ENCODE peak calls at places on chromosomes 5 and 9, in four cellular contexts. One of them, this sample, is unnamed.
A peak's percentile ranks its signal among the peaks of the same experiment; 100 is the strongest.

GRCh38 chr5:76401801-76402250 is 1.3 kb upstream of the IQGAP2 start:
- DNase-seq in Right ventricle myocardium superior: no peak
- DNase-seq in LoVo: no peak
- DNase-seq in lung: no peak
- DNase-seq in this sample: no peak

GRCh38 chr5:67166460-67166871 is 30.1 kb downstream of the CD180 start:
- DNase-seq in Right ventricle myocardium superior: peak; percentile 79
- DNase-seq in LoVo: no peak
- DNase-seq in lung: peak; percentile 66
- DNase-seq in this sample: no peak

GRCh38 chr5:84372066-84372700 is 12.5 kb downstream of the EDIL3 start:
- DNase-seq in Right ventricle myocardium superior: no peak
- DNase-seq in LoVo: no peak
- DNase-seq in lung: no peak
- DNase-seq in this sample: peak; percentile 61

GRCh38 chr5:170720179-170720578 is 63.3 kb upstream of the GABRP start:
- DNase-seq in Right ventricle myocardium superior: no peak
- DNase-seq in LoVo: no peak
- DNase-seq in lung: no peak
- DNase-seq in this sample: no peak

GRCh38 chr9:97802276-97802675 is 50.8 kb upstream of the FOXE1 start:
- DNase-seq in Right ventricle myocardium superior: no peak
- DNase-seq in LoVo: peak; percentile 78
- DNase-seq in lung: no peak
- DNase-seq in this sample: peak; percentile 55

GRCh38 chr9:8259028-8259427 is 459.4 kb upstream of the DMAC1 start:
- DNase-seq in Right ventricle myocardium superior: no peak
- DNase-seq in LoVo: no peak
- DNase-seq in lung: no peak
- DNase-seq in this sample: no peak

GRCh38 chr5:168916852-168917251 is 337.7 kb upstream of the PANK3 start:
- DNase-seq in Right ventricle myocardium superior: no peak
- DNase-seq in LoVo: no peak
- DNase-seq in lung: no peak
- DNase-seq in this sample: peak; percentile 67

GRCh38 chr5:91495699-91496098 is 112.6 kb upstream of the ARRDC3 start:
- DNase-seq in Right ventricle myocardium superior: no peak
- DNase-seq in LoVo: no peak
- DNase-seq in lung: no peak
- DNase-seq in this sample: no peak

GRCh38 chr5:167940911-167941310 is 350.5 kb upstream of the WWC1 start:
- DNase-seq in Right ventricle myocardium superior: no peak
- DNase-seq in LoVo: no peak
- DNase-seq in lung: no peak
- DNase-seq in this sample: peak; percentile 81

GRCh38 chr9:33161011-33161588 is 6.0 kb downstream of the B4GALT1 start:
- DNase-seq in Right ventricle myocardium superior: peak; percentile 76
- DNase-seq in LoVo: peak; percentile 90
- DNase-seq in lung: peak; percentile 83
- DNase-seq in this sample: peak; percentile 98

GRCh38 chr5:11452854-11453253 is 451.4 kb downstream of the CTNND2 start:
- DNase-seq in Right ventricle myocardium superior: no peak
- DNase-seq in LoVo: no peak
- DNase-seq in lung: no peak
- DNase-seq in this sample: no peak

GRCh38 chr5:139686356-139686918 is 38.3 kb downstream of the CXXC5 start:
- DNase-seq in Right ventricle myocardium superior: no peak
- DNase-seq in LoVo: no peak
- DNase-seq in lung: no peak
- DNase-seq in this sample: no peak

GRCh38 chr5:149429839-149430721 is 51.0 kb upstream of the IL17B start:
- DNase-seq in Right ventricle myocardium superior: peak; percentile 76
- DNase-seq in LoVo: no peak
- DNase-seq in lung: peak; percentile 50
- DNase-seq in this sample: peak; percentile 47

GRCh38 chr9:93629920-93630319 is 53.5 kb downstream of the PHF2 start:
- DNase-seq in Right ventricle myocardium superior: no peak
- DNase-seq in LoVo: no peak
- DNase-seq in lung: no peak
- DNase-seq in this sample: no peak

GRCh38 chr5:39274388-39275085 is 55.2 kb upstream of the FYB1 start:
- DNase-seq in Right ventricle myocardium superior: no peak
- DNase-seq in LoVo: no peak
- DNase-seq in lung: no peak
- DNase-seq in this sample: no peak

GRCh38 chr5:145236966-145237365 is 598.2 kb downstream of the PRELID2 start:
- DNase-seq in Right ventricle myocardium superior: no peak
- DNase-seq in LoVo: no peak
- DNase-seq in lung: no peak
- DNase-seq in this sample: no peak

GRCh38 chr9:74645007-74645639 is 148.0 kb downstream of the RORB start:
- DNase-seq in Right ventricle myocardium superior: no peak
- DNase-seq in LoVo: peak; percentile 12
- DNase-seq in lung: no peak
- DNase-seq in this sample: peak; percentile 1

GRCh38 chr5:52134013-52134650 is 653.6 kb upstream of the ITGA1 start:
- DNase-seq in Right ventricle myocardium superior: no peak
- DNase-seq in LoVo: no peak
- DNase-seq in lung: no peak
- DNase-seq in this sample: no peak

GRCh38 chr9:98738741-98739140 is 30.0 kb upstream of the GABBR2 start:
- DNase-seq in Right ventricle myocardium superior: no peak
- DNase-seq in LoVo: no peak
- DNase-seq in lung: no peak
- DNase-seq in this sample: no peak

GRCh38 chr9:22008662-22009562 is at the start of gene CDKN2B:
- DNase-seq in Right ventricle myocardium superior: peak; percentile 97
- DNase-seq in LoVo: peak; percentile 99
- DNase-seq in lung: peak; percentile 96
- DNase-seq in this sample: peak; percentile 96

GRCh38 chr5:71663570-71663969 is 55.5 kb upstream of the CARTPT start:
- DNase-seq in Right ventricle myocardium superior: no peak
- DNase-seq in LoVo: no peak
- DNase-seq in lung: no peak
- DNase-seq in this sample: no peak

GRCh38 chr5:56763711-56764466 is 51.5 kb upstream of the MAP3K1 start:
- DNase-seq in Right ventricle myocardium superior: no peak
- DNase-seq in LoVo: no peak
- DNase-seq in lung: no peak
- DNase-seq in this sample: peak; percentile 36

GRCh38 chr9:121660876-121661275 is 9.4 kb downstream of the DAB2IP start:
- DNase-seq in Right ventricle myocardium superior: no peak
- DNase-seq in LoVo: no peak
- DNase-seq in lung: no peak
- DNase-seq in this sample: no peak